ENCODE peak calls at places on chromosomes 7 and 10, in eight cellular contexts. T is A549; U is heart left ventricle; E is MG63; N is CD8-positive, alpha-beta memory T cell; I is trophoblast cell; J is ovary; Y is lung. F is an unnamed sample.

GRCh38 chr7:81162234-81162633 is 243.4 kb upstream of the SEMA3C start:
- DNase-seq in I (peak; percentile 59), N (no peak), U (no peak), E (no peak), J (no peak), T (no peak), Y (no peak), F (no peak)

GRCh38 chr10:82544377-82544776 is 669.4 kb downstream of the NRG3 start:
- DNase-seq in E (no peak), U (no peak), T (no peak), I (no peak), Y (no peak), N (no peak), J (no peak), F (no peak)

GRCh38 chr10:79340646-79341244 is 6.5 kb upstream of the PPIF start:
- DNase-seq in N (no peak), J (no peak), Y (no peak), T (no peak), E (no peak), I (no peak), U (no peak), F (no peak)

GRCh38 chr7:81036041-81036440 is 117.2 kb upstream of the SEMA3C start:
- DNase-seq in T (no peak), Y (no peak), N (no peak), U (no peak), I (peak; percentile 85), J (no peak), E (no peak), F (no peak)

GRCh38 chr7:55185941-55186609 is 167.3 kb downstream of the EGFR start:
- DNase-seq in U (no peak), N (no peak), I (peak; percentile 94), T (peak; percentile 85), Y (no peak), J (no peak), E (peak; percentile 95), F (no peak)

GRCh38 chr7:13987395-13987794 is 2.1 kb downstream of the ETV1 start:
- DNase-seq in Y (no peak), J (no peak), E (no peak), N (no peak), U (no peak), T (no peak), I (no peak), F (no peak)

GRCh38 chr7:101137651-101138148 is 10.8 kb downstream of the SERPINE1 start:
- DNase-seq in J (no peak), N (no peak), Y (no peak), T (no peak), E (no peak), U (no peak), I (peak; percentile 69), F (no peak)

GRCh38 chr10:95496246-95496911 is 64.8 kb downstream of the SORBS1 start:
- DNase-seq in I (no peak), E (no peak), N (no peak), U (no peak), J (no peak), T (no peak), Y (no peak), F (no peak)

GRCh38 chr10:117543245-117543998 is 876 bp downstream of the EMX2 start:
- DNase-seq in U (no peak), Y (no peak), E (peak; percentile 62), N (no peak), I (peak; percentile 3), T (no peak), J (peak; percentile 45), F (no peak)

GRCh38 chr10:6473430-6473829 is 106.6 kb downstream of the PRKCQ start:
- DNase-seq in N (peak; percentile 82), E (no peak), I (no peak), U (no peak), J (no peak), T (no peak), Y (no peak), F (peak; percentile 9)

GRCh38 chr10:125396651-125397050 is 236.3 kb upstream of the CTBP2 start:
- DNase-seq in E (peak; percentile 11), J (no peak), U (no peak), Y (no peak), I (no peak), N (no peak), T (no peak), F (no peak)

GRCh38 chr10:5546891-5547683 is 22.3 kb downstream of the CALML3 start:
- DNase-seq in I (peak; percentile 80), N (no peak), Y (peak; percentile 64), J (no peak), T (peak; percentile 90), U (no peak), E (peak; percentile 36), F (peak; percentile 88)

GRCh38 chr10:71372882-71373495 is 23.7 kb upstream of the CDH23 start:
- DNase-seq in T (no peak), J (no peak), U (no peak), N (no peak), Y (no peak), I (no peak), E (no peak), F (no peak)

GRCh38 chr10:71777213-71777985 is 4.1 kb upstream of the VSIR start:
- DNase-seq in Y (no peak), J (no peak), U (no peak), N (no peak), T (no peak), I (no peak), E (no peak), F (no peak)

GRCh38 chr7:76191783-76192240 is 9.9 kb upstream of the SRRM3 start:
- DNase-seq in N (no peak), U (no peak), E (no peak), T (peak; percentile 76), I (peak; percentile 37), Y (no peak), J (no peak), F (no peak)

GRCh38 chr7:34530211-34530610 is 127.8 kb upstream of the NPSR1 start:
- DNase-seq in N (no peak), E (no peak), Y (no peak), U (no peak), J (no peak), T (no peak), I (peak; percentile 25), F (no peak)

GRCh38 chr10:93916257-93917063 is 22.7 kb downstream of the SLC35G1 start:
- DNase-seq in U (no peak), Y (no peak), I (peak; percentile 64), N (no peak), T (peak; percentile 58), J (no peak), E (no peak), F (no peak)
- H3K9me3 ChIP-seq in U (no peaks in the 10 kb centered on the region), Y (no peaks in the 10 kb centered on the region), I (no peaks in the 10 kb centered on the region), N (no peaks in the 10 kb centered on the region), T (no peaks in the 10 kb centered on the region), J (no peaks in the 10 kb centered on the region), E (no peaks in the 10 kb centered on the region), F (no peaks in the 10 kb centered on the region)

GRCh38 chr7:157020514-157021070 is 10.1 kb upstream of the MNX1 start:
- DNase-seq in T (no peak), U (no peak), I (no peak), E (no peak), J (no peak), N (no peak), Y (no peak), F (no peak)

GRCh38 chr7:157019718-157020451 is 9.4 kb upstream of the MNX1 start:
- DNase-seq in J (no peak), U (no peak), E (no peak), T (no peak), I (no peak), Y (no peak), N (no peak), F (no peak)

GRCh38 chr7:157021893-157022680 is 11.6 kb upstream of the MNX1 start:
- DNase-seq in E (no peak), I (no peak), Y (no peak), J (no peak), U (no peak), T (no peak), N (no peak), F (no peak)

GRCh38 chr7:157022681-157023588 is 12.5 kb upstream of the MNX1 start:
- DNase-seq in U (no peak), J (no peak), N (no peak), T (no peak), E (no peak), I (no peak), Y (peak; percentile 77), F (peak; percentile 52)

DNA sequence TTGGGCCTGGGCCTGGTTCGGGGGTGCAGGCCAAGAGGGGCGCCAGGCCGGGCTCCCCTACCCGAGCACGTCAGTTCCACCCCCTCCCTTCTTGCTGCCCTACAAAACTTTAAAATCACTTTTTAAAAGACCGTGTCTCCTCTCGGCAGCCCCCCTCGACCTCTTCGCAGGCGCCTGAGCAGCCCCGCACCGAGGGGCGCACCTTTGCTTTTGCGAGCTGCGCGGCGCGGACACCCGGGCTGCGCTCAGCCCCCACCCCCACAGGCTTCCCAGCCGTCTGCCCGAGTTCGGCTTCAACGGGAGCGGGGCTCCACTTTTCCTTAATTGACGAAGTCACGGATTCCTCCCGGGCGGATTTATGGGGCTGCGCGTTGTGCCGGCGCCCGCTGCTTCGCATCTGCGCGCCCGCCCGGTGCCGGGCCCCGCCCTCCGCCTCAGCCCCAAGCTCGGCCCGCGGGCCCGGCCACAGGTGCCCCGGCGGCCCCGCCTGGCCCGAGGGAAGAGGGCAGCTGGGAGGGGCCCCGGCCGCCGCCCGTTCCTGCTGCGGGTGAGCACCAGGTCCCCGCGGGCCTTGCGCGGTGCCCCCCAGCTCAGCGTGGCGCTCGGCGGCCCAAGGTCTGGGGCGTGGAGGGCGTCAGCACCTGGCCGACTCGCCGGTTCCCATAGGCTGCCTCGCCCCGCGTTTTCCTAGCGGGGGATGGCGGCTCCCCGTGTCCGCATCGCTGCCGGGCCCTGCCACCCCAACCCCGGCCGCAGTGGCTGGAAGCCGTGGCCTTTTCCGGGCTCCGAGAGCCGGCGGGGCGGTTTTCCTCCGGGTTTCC is 10.8 kb upstream of the MNX1 start:
- DNase-seq in U (no peak), N (no peak), J (no peak), Y (no peak), E (no peak), T (no peak), I (no peak), F (no peak)
- H3K4me3 ChIP-seq in U (no peak overlapping the region), N (no peak overlapping the region), J (no peak overlapping the region), Y (no peak overlapping the region), E (no peak overlapping the region), T (peak overlapping the region; percentile 45), I (peak overlapping the region; percentile 8), F (peak overlapping the region; percentile 42)

DNA sequence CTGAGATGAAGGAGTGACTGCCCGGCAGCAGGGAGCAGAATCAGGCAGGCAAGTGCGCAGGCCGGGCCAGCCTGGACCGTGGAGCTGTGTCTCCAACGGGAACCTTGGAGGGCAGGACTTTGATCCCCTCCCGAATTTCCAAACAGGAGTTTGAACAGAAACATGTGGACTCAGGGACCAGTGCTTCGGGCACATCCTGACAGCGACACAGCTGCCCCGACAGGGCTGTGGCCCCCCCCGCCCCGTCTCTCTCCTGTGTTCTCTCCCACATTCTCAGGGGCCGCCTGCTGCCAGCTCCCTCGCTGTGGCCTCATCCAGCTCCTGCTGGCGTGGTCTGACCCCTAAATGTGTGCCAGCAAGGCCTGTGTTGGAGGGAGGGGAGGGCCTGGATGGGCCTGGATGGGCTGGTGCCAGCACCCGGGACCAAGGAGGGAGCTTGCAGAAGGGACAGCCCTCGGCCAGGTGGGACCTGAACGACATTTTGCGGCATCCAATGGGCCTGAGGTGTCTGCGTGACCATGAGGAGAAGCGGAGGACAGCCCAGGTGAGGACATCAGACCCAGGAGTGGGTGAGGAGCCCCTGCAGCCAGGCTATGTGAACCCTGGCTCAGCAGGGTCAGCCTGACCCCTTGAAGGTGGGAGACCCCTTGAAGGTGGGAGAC is 222.9 kb downstream of the DNAJB6 start:
- DNase-seq in I (no peak), E (no peak), N (no peak), Y (no peak), T (no peak), U (peak; percentile 8), J (no peak), F (no peak)
- H3K9me3 ChIP-seq in I (peaks cover 32% of the 10 kb centered on the region), E (no peaks in the 10 kb centered on the region), N (no peaks in the 10 kb centered on the region), Y (no peaks in the 10 kb centered on the region), T (no peaks in the 10 kb centered on the region), U (no peaks in the 10 kb centered on the region), J (no peaks in the 10 kb centered on the region), F (no peaks in the 10 kb centered on the region)

GRCh38 chr10:13788701-13789447 is 202.1 kb downstream of the PRPF18 start:
- DNase-seq in N (peak; percentile 19), U (peak; percentile 60), I (no peak), E (peak; percentile 48), Y (no peak), J (peak; percentile 40), T (no peak), F (peak; percentile 22)
- H3K4me3 ChIP-seq in N (peak overlapping the region; percentile 4), U (no peak overlapping the region), I (no peak overlapping the region), E (no peak overlapping the region), Y (no peak overlapping the region), J (no peak overlapping the region), T (no peak overlapping the region), F (no peak overlapping the region)